ENCODE peak calls at places on chromosome X, in six cellular contexts. C is fibroblast of lung, Z is type B pancreatic cell, A is Panc1, X is MM.1S, G is A549. I is an unnamed sample.

GRCh38 chrX:51395807-51396728 is 63.4 kb downstream of the NUDT10 start:
- DNase-seq in Z (no peak), C (peak), X (peak), G (no peak), A (no peak), I (no peak)

GRCh38 chrX:150854856-150855255 is 43.6 kb downstream of the CD99L2 start:
- DNase-seq in G (no peak), C (no peak), A (no peak), X (peak), Z (no peak), I (no peak)

GRCh38 chrX:64894454-64895038 is 81.7 kb downstream of the ZC4H2 start:
- DNase-seq in G (no peak), Z (no peak), C (no peak), A (peak), X (peak), I (peak)

GRCh38 chrX:81120270-81120935 is 81.3 kb downstream of the HMGN5 start:
- DNase-seq in C (no peak), Z (no peak), X (peak), G (no peak), A (no peak), I (no peak)

GRCh38 chrX:1249101-1249887 is 19.3 kb upstream of the CSF2RA start:
- DNase-seq in G (no peak), A (no peak), C (peak), Z (peak), X (no peak), I (no peak)

GRCh38 chrX:68462653-68463052 is 29.4 kb upstream of the OPHN1 start:
- DNase-seq in Z (no peak), A (peak), X (peak), C (peak), G (no peak), I (no peak)

GRCh38 chrX:118189628-118190027 is 73.0 kb upstream of the KLHL13 start:
- DNase-seq in Z (no peak), C (no peak), X (no peak), A (no peak), G (no peak), I (no peak)

GRCh38 chrX:11143931-11144678 is 33.0 kb downstream of the HCCS start:
- DNase-seq in C (peak), G (peak), X (peak), A (peak), Z (no peak), I (peak)

GRCh38 chrX:42869659-42870476 is 91.9 kb upstream of the PPP1R2C start:
- DNase-seq in Z (no peak), G (no peak), X (peak), C (no peak), A (no peak), I (peak)

GRCh38 chrX:10636851-10637250 is 16.5 kb upstream of the MID1 start:
- DNase-seq in C (no peak), Z (no peak), X (no peak), A (no peak), G (no peak), I (no peak)

GRCh38 chrX:39602226-39602625 is 495.5 kb downstream of the BCOR start:
- DNase-seq in A (no peak), G (no peak), X (no peak), C (no peak), Z (no peak), I (no peak)

DNA sequence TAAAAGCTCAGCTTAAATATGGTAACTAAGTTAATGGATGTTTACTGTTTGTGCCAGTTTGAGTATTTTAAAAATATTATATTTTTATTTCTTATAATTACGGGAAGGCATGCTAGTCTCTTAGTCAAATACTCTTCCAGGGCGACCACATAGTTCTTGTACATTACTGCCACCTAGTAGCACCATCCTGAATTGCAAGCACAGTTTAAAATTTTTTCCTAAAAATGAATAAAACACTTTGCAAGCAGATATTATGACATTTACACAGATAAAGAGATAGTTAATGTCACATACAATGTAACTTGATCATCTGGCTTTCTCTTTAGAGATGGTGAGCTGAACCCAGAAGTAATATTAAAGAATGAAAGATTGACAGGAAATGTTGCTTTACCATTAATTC is 11.5 kb downstream of the NDP start:
- DNase-seq in C (no peak), Z (no peak), G (no peak), X (peak), A (no peak), I (no peak)
- TF ChIP-seq CTCF in C (peak), Z (peak), G (peak), X (peak), A (peak), I (peak)

GRCh38 chrX:55839480-55839879 is 121.9 kb downstream of the RRAGB start:
- DNase-seq in A (no peak), G (no peak), Z (no peak), X (no peak), C (no peak), I (no peak)
- TF ChIP-seq CTCF in A (no peak), G (no peak), Z (no peak), X (no peak), C (no peak), I (peak)

DNA sequence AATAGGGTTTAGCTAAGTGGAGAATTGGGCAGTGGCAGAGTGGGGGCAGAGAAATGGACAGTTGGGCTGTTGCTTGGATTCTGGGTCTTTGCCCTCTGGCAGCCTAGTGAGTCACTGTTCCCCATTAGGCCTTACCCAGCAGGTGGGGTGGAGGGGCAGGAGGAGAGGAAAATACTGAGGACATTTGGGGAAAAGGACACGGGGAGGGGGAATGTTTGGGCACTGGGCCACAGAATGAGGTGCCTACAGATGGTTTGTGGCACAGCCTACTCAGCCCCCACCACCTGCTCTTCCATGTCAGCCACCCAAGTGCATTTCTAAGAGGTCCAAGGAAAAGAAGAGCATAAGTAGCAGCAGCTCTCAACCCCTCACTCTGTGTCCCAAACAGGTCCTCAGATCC is 13.0 kb downstream of the SLC16A2 start:
- DNase-seq in G (no peak), Z (no peak), A (no peak), C (no peak), X (no peak), I (no peak)
- TF ChIP-seq CTCF in G (no peak), Z (no peak), A (no peak), C (no peak), X (no peak), I (no peak)

GRCh38 chrX:106042296-106042695 is 3.8 kb upstream of the SERPINA7 start:
- DNase-seq in G (no peak), A (no peak), X (no peak), C (no peak), Z (no peak), I (no peak)

GRCh38 chrX:106038625-106039024 is at the start of gene SERPINA7:
- DNase-seq in X (no peak), Z (no peak), C (no peak), A (no peak), G (no peak), I (no peak)

GRCh38 chrX:106037835-106038473 is 573 bp downstream of the SERPINA7 start:
- DNase-seq in X (no peak), Z (no peak), G (no peak), A (no peak), C (no peak), I (no peak)

GRCh38 chrX:106036716-106037115 is 1.8 kb downstream of the SERPINA7 start:
- DNase-seq in X (no peak), C (no peak), Z (no peak), A (no peak), G (no peak), I (no peak)

GRCh38 chrX:106039920-106040319 is 1.4 kb upstream of the SERPINA7 start:
- DNase-seq in Z (no peak), X (peak), A (no peak), G (no peak), C (no peak), I (no peak)
- TF ChIP-seq CTCF in Z (peak), X (peak), A (peak), G (peak), C (peak), I (peak)

GRCh38 chrX:32408389-32408788 is 803.0 kb downstream of the DMD start:
- DNase-seq in C (no peak), Z (no peak), X (peak), G (no peak), A (no peak), I (peak)
- TF ChIP-seq CTCF in C (peak), Z (peak), X (peak), G (no peak), A (no peak), I (peak)

GRCh38 chrX:125651426-125651825 is 331.8 kb downstream of the TEX13C start:
- DNase-seq in C (peak), Z (no peak), A (no peak), X (no peak), G (no peak), I (no peak)

DNA sequence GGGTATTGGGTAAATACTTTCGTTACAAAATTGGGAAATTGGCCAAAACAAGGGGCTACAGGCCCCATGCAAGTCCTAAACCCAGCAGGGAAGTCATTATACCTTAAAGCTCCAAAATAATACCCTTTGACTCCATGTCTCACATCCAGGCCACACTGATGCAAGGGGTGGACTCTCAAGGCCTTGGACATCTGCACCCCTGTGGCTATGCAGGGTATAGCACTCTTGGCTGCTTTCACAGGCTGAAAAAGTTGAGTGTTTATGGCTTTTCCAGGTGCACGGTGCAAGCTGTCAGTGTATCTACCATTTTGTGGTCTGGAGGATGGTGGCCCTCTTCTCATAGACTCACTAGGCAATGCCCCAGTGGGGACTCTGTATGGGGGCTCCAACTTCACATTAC is 326.5 kb downstream of the TEX13C start:
- DNase-seq in X (peak), C (no peak), Z (no peak), A (no peak), G (no peak), I (no peak)
- TF ChIP-seq CTCF in X (no peak), C (no peak), Z (peak), A (peak), G (no peak), I (peak)

I was measured in GM13977.